ENCODE peak calls at places on chromosomes 2 and 18, in nine cellular contexts. One of them, this sample, is unnamed.

GRCh38 chr2:23534756-23535155 is 149.8 kb downstream of the KLHL29 start:
- DNase-seq in osteocyte: no peak
- DNase-seq in stomach: no peak
- DNase-seq in RWPE1: no peak
- DNase-seq in foreskin fibroblast: no peak
- DNase-seq in cardiac fibroblast: no peak
- DNase-seq in AG09319: no peak
- DNase-seq in MCF 10A: no peak
- DNase-seq in mesothelial cell of epicardium: no peak
- DNase-seq in this sample: no peak

GRCh38 chr2:102141915-102142828 is at the start of gene IL1R1:
- DNase-seq in MCF 10A: peak
- DNase-seq in stomach: peak
- DNase-seq in AG09319: peak
- DNase-seq in cardiac fibroblast: peak
- DNase-seq in osteocyte: peak
- DNase-seq in RWPE1: peak
- DNase-seq in mesothelial cell of epicardium: peak
- DNase-seq in foreskin fibroblast: peak
- DNase-seq in this sample: peak

GRCh38 chr2:20585351-20585709 is 65.6 kb downstream of the HS1BP3 start:
- DNase-seq in MCF 10A: no peak
- DNase-seq in osteocyte: no peak
- DNase-seq in cardiac fibroblast: no peak
- DNase-seq in mesothelial cell of epicardium: no peak
- DNase-seq in stomach: no peak
- DNase-seq in AG09319: no peak
- DNase-seq in RWPE1: no peak
- DNase-seq in foreskin fibroblast: no peak
- DNase-seq in this sample: no peak

GRCh38 chr18:22422909-22423548 is 5.3 kb upstream of the CTAGE1 start:
- DNase-seq in AG09319: no peak
- DNase-seq in osteocyte: no peak
- DNase-seq in MCF 10A: no peak
- DNase-seq in cardiac fibroblast: peak
- DNase-seq in foreskin fibroblast: no peak
- DNase-seq in mesothelial cell of epicardium: no peak
- DNase-seq in RWPE1: no peak
- DNase-seq in stomach: peak
- DNase-seq in this sample: no peak

GRCh38 chr2:191013876-191014652 is at the start of gene STAT1:
- DNase-seq in osteocyte: peak
- DNase-seq in AG09319: peak
- DNase-seq in mesothelial cell of epicardium: peak
- DNase-seq in foreskin fibroblast: peak
- DNase-seq in MCF 10A: peak
- DNase-seq in stomach: peak
- DNase-seq in RWPE1: peak
- DNase-seq in cardiac fibroblast: peak
- DNase-seq in this sample: peak

GRCh38 chr18:80012714-80013113 is 21.5 kb upstream of the RBFA start:
- DNase-seq in MCF 10A: no peak
- DNase-seq in mesothelial cell of epicardium: no peak
- DNase-seq in RWPE1: no peak
- DNase-seq in cardiac fibroblast: no peak
- DNase-seq in foreskin fibroblast: no peak
- DNase-seq in stomach: no peak
- DNase-seq in osteocyte: no peak
- DNase-seq in AG09319: no peak
- DNase-seq in this sample: no peak

GRCh38 chr2:161976927-161977326 is 97.1 kb downstream of the DPP4 start:
- DNase-seq in osteocyte: no peak
- DNase-seq in AG09319: no peak
- DNase-seq in MCF 10A: no peak
- DNase-seq in mesothelial cell of epicardium: no peak
- DNase-seq in cardiac fibroblast: no peak
- DNase-seq in foreskin fibroblast: no peak
- DNase-seq in RWPE1: no peak
- DNase-seq in stomach: no peak
- DNase-seq in this sample: no peak

GRCh38 chr2:7738596-7738995 is 821.4 kb downstream of the RNF144A start:
- DNase-seq in foreskin fibroblast: no peak
- DNase-seq in RWPE1: no peak
- DNase-seq in MCF 10A: no peak
- DNase-seq in cardiac fibroblast: no peak
- DNase-seq in mesothelial cell of epicardium: no peak
- DNase-seq in stomach: no peak
- DNase-seq in AG09319: peak
- DNase-seq in osteocyte: no peak
- DNase-seq in this sample: no peak

GRCh38 chr18:75070235-75070624 is 138.7 kb downstream of the PTGR3 start:
- DNase-seq in cardiac fibroblast: no peak
- DNase-seq in mesothelial cell of epicardium: no peak
- DNase-seq in osteocyte: peak
- DNase-seq in foreskin fibroblast: no peak
- DNase-seq in MCF 10A: no peak
- DNase-seq in AG09319: no peak
- DNase-seq in stomach: no peak
- DNase-seq in RWPE1: no peak
- DNase-seq in this sample: no peak

GRCh38 chr2:121075006-121075545 is 209.9 kb downstream of the TFCP2L1 start:
- DNase-seq in AG09319: peak
- DNase-seq in osteocyte: no peak
- DNase-seq in RWPE1: peak
- DNase-seq in foreskin fibroblast: peak
- DNase-seq in mesothelial cell of epicardium: no peak
- DNase-seq in MCF 10A: peak
- DNase-seq in stomach: peak
- DNase-seq in cardiac fibroblast: peak
- DNase-seq in this sample: no peak

GRCh38 chr18:73707035-73707434 is 440.6 kb downstream of the FBXO15 start:
- DNase-seq in MCF 10A: no peak
- DNase-seq in mesothelial cell of epicardium: no peak
- DNase-seq in cardiac fibroblast: peak
- DNase-seq in AG09319: no peak
- DNase-seq in RWPE1: no peak
- DNase-seq in foreskin fibroblast: peak
- DNase-seq in stomach: no peak
- DNase-seq in osteocyte: no peak
- DNase-seq in this sample: no peak
- TF ChIP-seq CTCF in MCF 10A: no peak
- TF ChIP-seq CTCF in mesothelial cell of epicardium: no peak
- TF ChIP-seq CTCF in cardiac fibroblast: no peak
- TF ChIP-seq CTCF in AG09319: no peak
- TF ChIP-seq CTCF in RWPE1: no peak
- TF ChIP-seq CTCF in foreskin fibroblast: no peak
- TF ChIP-seq CTCF in stomach: no peak
- TF ChIP-seq CTCF in osteocyte: no peak
- TF ChIP-seq CTCF in this sample: no peak

GRCh38 chr2:85601771-85602475 is 575 bp downstream of the TMEM150A start:
- DNase-seq in MCF 10A: peak
- DNase-seq in mesothelial cell of epicardium: no peak
- DNase-seq in stomach: peak
- DNase-seq in AG09319: no peak
- DNase-seq in cardiac fibroblast: peak
- DNase-seq in foreskin fibroblast: peak
- DNase-seq in RWPE1: no peak
- DNase-seq in osteocyte: peak
- DNase-seq in this sample: no peak

GRCh38 chr2:85600951-85601770 is 1.3 kb downstream of the TMEM150A start:
- DNase-seq in osteocyte: no peak
- DNase-seq in MCF 10A: no peak
- DNase-seq in stomach: no peak
- DNase-seq in foreskin fibroblast: no peak
- DNase-seq in AG09319: no peak
- DNase-seq in cardiac fibroblast: no peak
- DNase-seq in mesothelial cell of epicardium: no peak
- DNase-seq in RWPE1: no peak
- DNase-seq in this sample: no peak

GRCh38 chr2:85604568-85605339 is 2.3 kb upstream of the TMEM150A start:
- DNase-seq in foreskin fibroblast: no peak
- DNase-seq in MCF 10A: no peak
- DNase-seq in RWPE1: peak
- DNase-seq in osteocyte: no peak
- DNase-seq in cardiac fibroblast: peak
- DNase-seq in mesothelial cell of epicardium: no peak
- DNase-seq in stomach: no peak
- DNase-seq in AG09319: no peak
- DNase-seq in this sample: no peak

GRCh38 chr2:85600235-85600575 is 2.3 kb downstream of the TMEM150A start:
- DNase-seq in cardiac fibroblast: no peak
- DNase-seq in foreskin fibroblast: no peak
- DNase-seq in MCF 10A: no peak
- DNase-seq in RWPE1: no peak
- DNase-seq in AG09319: no peak
- DNase-seq in osteocyte: no peak
- DNase-seq in mesothelial cell of epicardium: no peak
- DNase-seq in stomach: no peak
- DNase-seq in this sample: no peak

GRCh38 chr2:85602476-85603234 is at the start of gene TMEM150A:
- DNase-seq in osteocyte: peak
- DNase-seq in foreskin fibroblast: peak
- DNase-seq in AG09319: peak
- DNase-seq in mesothelial cell of epicardium: peak
- DNase-seq in RWPE1: peak
- DNase-seq in cardiac fibroblast: peak
- DNase-seq in stomach: peak
- DNase-seq in MCF 10A: peak
- DNase-seq in this sample: peak
- TF ChIP-seq CTCF in osteocyte: peak
- TF ChIP-seq CTCF in foreskin fibroblast: no peak
- TF ChIP-seq CTCF in AG09319: no peak
- TF ChIP-seq CTCF in mesothelial cell of epicardium: no peak
- TF ChIP-seq CTCF in RWPE1: no peak
- TF ChIP-seq CTCF in cardiac fibroblast: no peak
- TF ChIP-seq CTCF in stomach: peak
- TF ChIP-seq CTCF in MCF 10A: peak
- TF ChIP-seq CTCF in this sample: peak

GRCh38 chr2:43399098-43399497 is 172.7 kb upstream of the ZFP36L2 start:
- DNase-seq in AG09319: no peak
- DNase-seq in foreskin fibroblast: no peak
- DNase-seq in RWPE1: no peak
- DNase-seq in cardiac fibroblast: no peak
- DNase-seq in mesothelial cell of epicardium: no peak
- DNase-seq in stomach: no peak
- DNase-seq in MCF 10A: no peak
- DNase-seq in osteocyte: no peak
- DNase-seq in this sample: no peak

GRCh38 chr2:43402002-43402401 is 175.6 kb upstream of the ZFP36L2 start:
- DNase-seq in stomach: no peak
- DNase-seq in MCF 10A: no peak
- DNase-seq in cardiac fibroblast: no peak
- DNase-seq in mesothelial cell of epicardium: no peak
- DNase-seq in AG09319: no peak
- DNase-seq in RWPE1: no peak
- DNase-seq in osteocyte: no peak
- DNase-seq in foreskin fibroblast: no peak
- DNase-seq in this sample: peak

GRCh38 chr2:43399515-43400245 is 173.3 kb upstream of the ZFP36L2 start:
- DNase-seq in cardiac fibroblast: peak
- DNase-seq in osteocyte: no peak
- DNase-seq in MCF 10A: peak
- DNase-seq in foreskin fibroblast: peak
- DNase-seq in stomach: no peak
- DNase-seq in RWPE1: peak
- DNase-seq in AG09319: peak
- DNase-seq in mesothelial cell of epicardium: no peak
- DNase-seq in this sample: no peak

GRCh38 chr2:43402452-43402937 is 176.1 kb upstream of the ZFP36L2 start:
- DNase-seq in RWPE1: no peak
- DNase-seq in MCF 10A: peak
- DNase-seq in AG09319: no peak
- DNase-seq in osteocyte: no peak
- DNase-seq in cardiac fibroblast: no peak
- DNase-seq in foreskin fibroblast: no peak
- DNase-seq in mesothelial cell of epicardium: no peak
- DNase-seq in stomach: no peak
- DNase-seq in this sample: no peak

GRCh38 chr2:43400508-43400907 is 174.1 kb upstream of the ZFP36L2 start:
- DNase-seq in RWPE1: no peak
- DNase-seq in mesothelial cell of epicardium: no peak
- DNase-seq in MCF 10A: no peak
- DNase-seq in cardiac fibroblast: no peak
- DNase-seq in stomach: no peak
- DNase-seq in AG09319: no peak
- DNase-seq in foreskin fibroblast: no peak
- DNase-seq in osteocyte: no peak
- DNase-seq in this sample: no peak
- TF ChIP-seq CTCF in RWPE1: no peak
- TF ChIP-seq CTCF in mesothelial cell of epicardium: no peak
- TF ChIP-seq CTCF in MCF 10A: no peak
- TF ChIP-seq CTCF in cardiac fibroblast: no peak
- TF ChIP-seq CTCF in stomach: no peak
- TF ChIP-seq CTCF in AG09319: peak
- TF ChIP-seq CTCF in foreskin fibroblast: peak
- TF ChIP-seq CTCF in osteocyte: peak
- TF ChIP-seq CTCF in this sample: no peak

DNA sequence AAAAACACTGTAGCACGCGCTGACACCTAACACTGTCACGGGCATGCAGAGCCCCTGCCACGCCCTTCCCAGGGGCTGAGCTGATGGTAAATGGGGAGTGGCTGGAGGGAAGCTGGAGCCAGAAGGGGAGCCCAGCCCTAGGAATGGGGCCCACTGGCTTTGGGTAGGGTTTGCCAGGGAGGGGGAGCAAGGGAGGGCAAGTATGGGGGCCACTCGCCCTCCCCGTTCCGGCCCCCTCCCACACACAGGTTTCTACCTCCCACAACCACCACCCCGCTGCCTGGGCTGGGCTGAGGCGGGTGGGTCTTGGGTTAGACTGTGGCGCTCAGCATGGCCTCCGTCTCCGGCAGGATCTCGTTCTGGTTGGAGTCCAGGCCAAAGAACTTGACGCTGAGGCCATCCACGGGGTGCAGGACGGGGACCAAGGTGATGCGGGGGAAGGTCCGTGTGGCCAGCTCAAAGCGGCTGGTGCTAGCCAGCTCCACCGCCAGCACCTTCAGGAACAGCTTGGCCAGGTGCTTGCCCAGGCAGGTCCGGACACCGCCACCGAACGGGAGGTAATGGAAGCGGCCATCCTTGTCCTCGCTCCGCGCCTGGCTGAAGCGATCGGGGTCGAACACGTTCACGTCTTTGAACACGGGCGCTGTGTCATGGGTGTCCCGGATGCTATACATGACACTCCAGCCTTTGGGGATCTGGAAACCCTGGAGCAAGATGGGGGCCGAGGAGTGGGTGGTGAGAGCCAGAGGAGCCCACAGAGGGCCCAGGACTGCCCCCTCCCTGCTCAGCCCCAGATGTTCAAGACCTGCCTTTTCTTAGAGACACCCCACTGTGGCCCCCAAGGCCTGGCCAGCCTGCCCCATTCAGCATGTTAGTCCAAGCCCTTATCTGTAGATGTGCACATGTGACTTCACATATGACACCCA is 15.5 kb downstream of the CYP26B1 start:
- DNase-seq in mesothelial cell of epicardium: no peak
- DNase-seq in MCF 10A: no peak
- DNase-seq in stomach: no peak
- DNase-seq in RWPE1: no peak
- DNase-seq in cardiac fibroblast: no peak
- DNase-seq in AG09319: no peak
- DNase-seq in osteocyte: no peak
- DNase-seq in foreskin fibroblast: no peak
- DNase-seq in this sample: no peak
- TF ChIP-seq CTCF in mesothelial cell of epicardium: no peak
- TF ChIP-seq CTCF in MCF 10A: no peak
- TF ChIP-seq CTCF in stomach: no peak
- TF ChIP-seq CTCF in RWPE1: no peak
- TF ChIP-seq CTCF in cardiac fibroblast: no peak
- TF ChIP-seq CTCF in AG09319: no peak
- TF ChIP-seq CTCF in osteocyte: no peak
- TF ChIP-seq CTCF in foreskin fibroblast: no peak
- TF ChIP-seq CTCF in this sample: no peak